ENCODE peak calls at places on chromosomes 1 and 21, in six cellular contexts. One of them, this sample, is unnamed.

GRCh38 chr1:53408755-53409129 is 50.5 kb upstream of the DMRTB1 start:
- DNase-seq in HepG2: no peak
- DNase-seq in neural crest cell: no peak
- DNase-seq in omental fat pad: no peak
- DNase-seq in MM.1S: no peak
- DNase-seq in pancreas: no peak
- DNase-seq in this sample: no peak

GRCh38 chr1:77281491-77282186 is at the start of gene AK5:
- DNase-seq in HepG2: no peak
- DNase-seq in neural crest cell: peak; percentile 47
- DNase-seq in omental fat pad: no peak
- DNase-seq in MM.1S: no peak
- DNase-seq in pancreas: peak; percentile 14
- DNase-seq in this sample: no peak

GRCh38 chr21:43613755-43614638 is 45.3 kb downstream of the HSF2BP start:
- DNase-seq in HepG2: no peak
- DNase-seq in neural crest cell: no peak
- DNase-seq in omental fat pad: no peak
- DNase-seq in MM.1S: peak; percentile 58
- DNase-seq in pancreas: no peak
- DNase-seq in this sample: no peak

GRCh38 chr1:156245451-156246232 is 2.2 kb downstream of the PAQR6 start:
- DNase-seq in HepG2: no peak
- DNase-seq in neural crest cell: no peak
- DNase-seq in omental fat pad: no peak
- DNase-seq in MM.1S: no peak
- DNase-seq in pancreas: peak; percentile 37
- DNase-seq in this sample: no peak

GRCh38 chr1:169509354-169509753 is 23.6 kb upstream of the SLC19A2 start:
- DNase-seq in HepG2: peak; percentile 64
- DNase-seq in neural crest cell: no peak
- DNase-seq in omental fat pad: no peak
- DNase-seq in MM.1S: no peak
- DNase-seq in pancreas: no peak
- DNase-seq in this sample: no peak

GRCh38 chr1:211335507-211336157 is 9.0 kb downstream of the TRAF5 start:
- DNase-seq in HepG2: no peak
- DNase-seq in neural crest cell: no peak
- DNase-seq in omental fat pad: no peak
- DNase-seq in MM.1S: peak; percentile 89
- DNase-seq in pancreas: no peak
- DNase-seq in this sample: no peak

GRCh38 chr1:226738421-226738994 is 574 bp downstream of the ITPKB start:
- DNase-seq in HepG2: no peak
- DNase-seq in neural crest cell: peak; percentile 36
- DNase-seq in omental fat pad: no peak
- DNase-seq in MM.1S: peak; percentile 63
- DNase-seq in pancreas: peak; percentile 46
- DNase-seq in this sample: no peak

GRCh38 chr1:225897595-225898514 is 8.9 kb upstream of the LEFTY1 start:
- DNase-seq in HepG2: peak; percentile 19
- DNase-seq in neural crest cell: no peak
- DNase-seq in omental fat pad: no peak
- DNase-seq in MM.1S: peak; percentile 92
- DNase-seq in pancreas: no peak
- DNase-seq in this sample: no peak

GRCh38 chr1:56146449-56146848 is 432.9 kb downstream of the PLPP3 start:
- DNase-seq in HepG2: no peak
- DNase-seq in neural crest cell: no peak
- DNase-seq in omental fat pad: no peak
- DNase-seq in MM.1S: no peak
- DNase-seq in pancreas: no peak
- DNase-seq in this sample: no peak

GRCh38 chr1:7229696-7230095 is 444.4 kb downstream of the CAMTA1 start:
- DNase-seq in HepG2: no peak
- DNase-seq in neural crest cell: no peak
- DNase-seq in omental fat pad: no peak
- DNase-seq in MM.1S: no peak
- DNase-seq in pancreas: no peak
- DNase-seq in this sample: no peak

GRCh38 chr1:67853704-67854103 is 20.4 kb upstream of the GNG12 start:
- DNase-seq in HepG2: peak; percentile 25
- DNase-seq in neural crest cell: peak; percentile 61
- DNase-seq in omental fat pad: peak; percentile 46
- DNase-seq in MM.1S: peak; percentile 29
- DNase-seq in pancreas: peak; percentile 43
- DNase-seq in this sample: no peak

GRCh38 chr1:22794691-22795090 is 84.1 kb downstream of the EPHB2 start:
- DNase-seq in HepG2: no peak
- DNase-seq in neural crest cell: no peak
- DNase-seq in omental fat pad: no peak
- DNase-seq in MM.1S: no peak
- DNase-seq in pancreas: no peak
- DNase-seq in this sample: no peak

GRCh38 chr1:39969048-39969447 is 14.1 kb downstream of the MFSD2A start:
- DNase-seq in HepG2: no peak
- DNase-seq in neural crest cell: no peak
- DNase-seq in omental fat pad: no peak
- DNase-seq in MM.1S: no peak
- DNase-seq in pancreas: no peak
- DNase-seq in this sample: no peak

DNA sequence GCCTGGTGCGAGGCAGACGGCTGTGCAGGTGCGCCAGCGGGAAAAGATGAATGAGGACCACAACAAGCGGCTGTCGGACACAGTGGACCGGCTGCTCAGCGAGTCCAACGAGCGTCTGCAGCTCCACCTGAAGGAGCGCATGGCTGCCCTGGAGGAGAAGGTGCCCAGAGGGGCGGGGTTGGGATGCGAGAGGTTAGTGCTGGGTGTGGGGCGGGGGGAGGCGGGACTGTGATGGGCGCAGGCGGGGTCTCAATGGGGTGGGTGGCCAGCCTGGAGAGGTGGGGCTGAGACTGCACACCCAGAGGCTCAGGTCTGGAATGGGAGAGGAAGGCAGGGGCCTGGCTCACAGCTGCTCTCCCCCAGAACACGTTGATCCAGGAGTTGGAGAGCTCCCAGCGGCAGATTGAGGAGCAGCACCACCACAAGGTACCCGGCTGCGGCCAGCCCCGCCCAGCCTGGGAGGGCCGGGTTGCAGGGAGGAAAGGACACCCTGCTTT is 22.3 kb downstream of the PPFIA4 start:
- DNase-seq in HepG2: peak; percentile 10
- DNase-seq in neural crest cell: no peak
- DNase-seq in omental fat pad: no peak
- DNase-seq in MM.1S: no peak
- DNase-seq in pancreas: no peak
- DNase-seq in this sample: no peak
- TF ChIP-seq CTCF in HepG2: no peak
- TF ChIP-seq CTCF in neural crest cell: no peak
- TF ChIP-seq CTCF in omental fat pad: no peak
- TF ChIP-seq CTCF in MM.1S: no peak
- TF ChIP-seq CTCF in pancreas: no peak
- TF ChIP-seq CTCF in this sample: no peak

GRCh38 chr1:1344672-1345361 is 4.4 kb downstream of the DVL1 start:
- DNase-seq in HepG2: no peak
- DNase-seq in neural crest cell: no peak
- DNase-seq in omental fat pad: no peak
- DNase-seq in MM.1S: no peak
- DNase-seq in pancreas: no peak
- DNase-seq in this sample: no peak
- TF ChIP-seq CTCF in HepG2: peak; percentile 80
- TF ChIP-seq CTCF in neural crest cell: peak; percentile 61
- TF ChIP-seq CTCF in omental fat pad: no peak
- TF ChIP-seq CTCF in MM.1S: peak; percentile 35
- TF ChIP-seq CTCF in pancreas: no peak
- TF ChIP-seq CTCF in this sample: peak; percentile 76

GRCh38 chr1:180946537-180947507 is 34.1 kb downstream of the KIAA1614 start:
- DNase-seq in HepG2: no peak
- DNase-seq in neural crest cell: no peak
- DNase-seq in omental fat pad: no peak
- DNase-seq in MM.1S: no peak
- DNase-seq in pancreas: no peak
- DNase-seq in this sample: no peak
- TF ChIP-seq CTCF in HepG2: no peak
- TF ChIP-seq CTCF in neural crest cell: no peak
- TF ChIP-seq CTCF in omental fat pad: no peak
- TF ChIP-seq CTCF in MM.1S: no peak
- TF ChIP-seq CTCF in pancreas: no peak
- TF ChIP-seq CTCF in this sample: no peak

DNA sequence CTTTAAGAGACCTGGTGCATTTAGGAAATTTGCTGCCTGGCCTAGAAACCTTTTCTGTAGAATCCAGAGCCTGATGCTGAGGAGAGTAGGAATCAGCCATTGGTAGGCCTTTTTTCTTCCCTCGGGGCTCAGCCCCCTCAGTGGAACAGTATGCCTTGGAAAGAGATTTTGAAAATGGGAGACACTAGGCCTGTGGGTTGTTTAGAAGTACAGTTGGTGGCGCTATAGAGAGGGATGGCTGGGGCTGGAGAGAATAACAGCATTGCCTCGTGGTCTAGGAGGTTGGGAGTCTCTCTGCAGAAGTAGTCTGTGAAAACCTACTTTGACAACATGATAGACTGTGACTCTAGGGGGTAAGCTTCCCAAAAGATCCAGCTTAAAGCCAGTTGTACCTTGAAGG is 8.2 kb downstream of the KIF2C start:
- DNase-seq in HepG2: no peak
- DNase-seq in neural crest cell: no peak
- DNase-seq in omental fat pad: no peak
- DNase-seq in MM.1S: no peak
- DNase-seq in pancreas: no peak
- DNase-seq in this sample: no peak
- TF ChIP-seq CTCF in HepG2: no peak
- TF ChIP-seq CTCF in neural crest cell: no peak
- TF ChIP-seq CTCF in omental fat pad: no peak
- TF ChIP-seq CTCF in MM.1S: peak; percentile 9
- TF ChIP-seq CTCF in pancreas: no peak
- TF ChIP-seq CTCF in this sample: no peak

DNA sequence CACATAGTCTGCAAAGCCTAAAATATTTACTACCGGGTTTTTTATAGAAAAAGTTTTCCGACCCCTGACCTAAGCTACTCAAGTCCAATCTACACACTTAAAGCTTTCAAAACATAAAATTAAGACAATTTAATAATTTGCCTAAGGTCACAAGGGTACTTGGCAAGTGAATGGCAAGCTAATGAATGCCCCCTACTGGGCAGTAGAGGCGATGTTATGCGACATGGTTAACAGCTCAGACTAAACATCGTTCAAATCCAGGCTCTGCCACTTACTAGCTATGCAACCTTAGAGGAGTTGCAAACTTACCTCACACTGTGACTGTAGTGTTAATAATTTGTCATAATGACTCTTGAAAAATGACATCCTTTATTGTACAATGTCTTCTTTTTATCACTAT is 317.2 kb upstream of the NFIA start:
- DNase-seq in HepG2: peak; percentile 46
- DNase-seq in neural crest cell: no peak
- DNase-seq in omental fat pad: no peak
- DNase-seq in MM.1S: peak; percentile 21
- DNase-seq in pancreas: peak; percentile 18
- DNase-seq in this sample: no peak
- TF ChIP-seq CTCF in HepG2: peak; percentile 79
- TF ChIP-seq CTCF in neural crest cell: peak; percentile 68
- TF ChIP-seq CTCF in omental fat pad: no peak
- TF ChIP-seq CTCF in MM.1S: peak; percentile 50
- TF ChIP-seq CTCF in pancreas: peak; percentile 6
- TF ChIP-seq CTCF in this sample: peak; percentile 76

GRCh38 chr1:85344256-85344694 is 67.8 kb upstream of the BCL10 start:
- DNase-seq in HepG2: peak; percentile 44
- DNase-seq in neural crest cell: no peak
- DNase-seq in omental fat pad: no peak
- DNase-seq in MM.1S: no peak
- DNase-seq in pancreas: peak; percentile 41
- DNase-seq in this sample: no peak
- TF ChIP-seq CTCF in HepG2: peak; percentile 80
- TF ChIP-seq CTCF in neural crest cell: peak; percentile 65
- TF ChIP-seq CTCF in omental fat pad: no peak
- TF ChIP-seq CTCF in MM.1S: peak; percentile 43
- TF ChIP-seq CTCF in pancreas: no peak
- TF ChIP-seq CTCF in this sample: peak; percentile 80

GRCh38 chr1:25694591-25695007 is 78.0 kb downstream of the MAN1C1 start:
- DNase-seq in HepG2: no peak
- DNase-seq in neural crest cell: no peak
- DNase-seq in omental fat pad: no peak
- DNase-seq in MM.1S: no peak
- DNase-seq in pancreas: no peak
- DNase-seq in this sample: no peak
- TF ChIP-seq CTCF in HepG2: no peak
- TF ChIP-seq CTCF in neural crest cell: no peak
- TF ChIP-seq CTCF in omental fat pad: no peak
- TF ChIP-seq CTCF in MM.1S: no peak
- TF ChIP-seq CTCF in pancreas: no peak
- TF ChIP-seq CTCF in this sample: no peak

GRCh38 chr1:46173361-46173856 is 1.5 kb upstream of the TSPAN1 start:
- DNase-seq in HepG2: no peak
- DNase-seq in neural crest cell: no peak
- DNase-seq in omental fat pad: no peak
- DNase-seq in MM.1S: no peak
- DNase-seq in pancreas: no peak
- DNase-seq in this sample: no peak

GRCh38 chr1:46172321-46172720 is 2.6 kb upstream of the TSPAN1 start:
- DNase-seq in HepG2: no peak
- DNase-seq in neural crest cell: no peak
- DNase-seq in omental fat pad: no peak
- DNase-seq in MM.1S: no peak
- DNase-seq in pancreas: no peak
- DNase-seq in this sample: no peak

GRCh38 chr1:46169811-46170454 is 5.0 kb upstream of the TSPAN1 start:
- DNase-seq in HepG2: no peak
- DNase-seq in neural crest cell: no peak
- DNase-seq in omental fat pad: no peak
- DNase-seq in MM.1S: no peak
- DNase-seq in pancreas: no peak
- DNase-seq in this sample: no peak

GRCh38 chr1:46171872-46172271 is 3.0 kb upstream of the TSPAN1 start:
- DNase-seq in HepG2: no peak
- DNase-seq in neural crest cell: no peak
- DNase-seq in omental fat pad: no peak
- DNase-seq in MM.1S: no peak
- DNase-seq in pancreas: peak; percentile 66
- DNase-seq in this sample: no peak

DNA sequence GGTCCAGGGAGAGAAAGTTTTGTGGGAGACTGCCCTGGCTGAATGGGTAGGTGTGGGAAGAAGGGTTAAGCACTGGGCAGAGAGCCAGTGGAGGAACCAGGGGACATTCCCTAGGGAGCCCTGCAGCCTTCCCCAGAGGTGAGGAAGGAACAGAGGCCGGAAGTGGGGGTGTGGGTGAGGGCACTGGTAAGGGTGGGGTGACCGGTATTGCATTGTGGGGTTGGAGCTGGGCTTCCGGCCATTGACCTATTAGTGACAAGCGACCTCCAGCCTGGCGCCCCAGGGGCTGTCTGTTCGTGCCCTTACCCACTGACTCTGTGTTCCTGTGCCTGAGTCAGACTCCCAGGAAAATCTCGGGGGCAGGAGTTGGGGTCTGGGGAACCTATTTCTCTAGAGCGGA is 3.5 kb upstream of the TSPAN1 start:
- DNase-seq in HepG2: no peak
- DNase-seq in neural crest cell: no peak
- DNase-seq in omental fat pad: no peak
- DNase-seq in MM.1S: no peak
- DNase-seq in pancreas: no peak
- DNase-seq in this sample: no peak
- TF ChIP-seq CTCF in HepG2: no peak
- TF ChIP-seq CTCF in neural crest cell: no peak
- TF ChIP-seq CTCF in omental fat pad: no peak
- TF ChIP-seq CTCF in MM.1S: no peak
- TF ChIP-seq CTCF in pancreas: no peak
- TF ChIP-seq CTCF in this sample: no peak

This sample was measured in chondrocyte.